ENCODE peak calls at places on chromosomes 6 and 20, in seven cellular contexts. H, Z, E, J, S, G and W are unnamed samples.

GRCh38 chr6:38687549-38687948 is 15.4 kb downstream of the GLO1 start:
- DNase-seq in H (no peak), Z (no peak), E (no peak), J (no peak), S (no peak), G (no peak), W (no peak)

GRCh38 chr20:49446808-49447207 is 35.7 kb downstream of the KCNB1 start:
- DNase-seq in H (peak), Z (peak), E (peak), J (no peak), S (peak), G (peak), W (peak)

GRCh38 chr20:48621256-48622078 is 206.3 kb downstream of the PREX1 start:
- DNase-seq in H (no peak), Z (no peak), E (no peak), J (no peak), S (no peak), G (peak), W (no peak)

GRCh38 chr20:48215536-48215935 is 430.3 kb upstream of the SULF2 start:
- DNase-seq in H (no peak), Z (no peak), E (no peak), J (no peak), S (peak), G (no peak), W (no peak)

GRCh38 chr6:6803180-6803978 is 214.9 kb downstream of the LY86 start:
- DNase-seq in H (no peak), Z (no peak), E (no peak), J (peak), S (no peak), G (no peak), W (no peak)

GRCh38 chr6:26312096-26312463 is 52.9 kb upstream of the BTN3A2 start:
- DNase-seq in H (no peak), Z (no peak), E (no peak), J (no peak), S (no peak), G (peak), W (no peak)

GRCh38 chr6:2806664-2807063 is 35.0 kb downstream of the SERPINB1 start:
- DNase-seq in H (no peak), Z (no peak), E (no peak), J (no peak), S (no peak), G (no peak), W (no peak)

GRCh38 chr20:51899674-51900073 is 97.4 kb upstream of the SALL4 start:
- DNase-seq in H (no peak), Z (no peak), E (no peak), J (no peak), S (no peak), G (no peak), W (no peak)

GRCh38 chr6:83708546-83708969 is 343 bp downstream of the SNAP91 start:
- DNase-seq in H (peak), Z (no peak), E (no peak), J (no peak), S (no peak), G (peak), W (no peak)

GRCh38 chr6:23445157-23445710 is 680.8 kb upstream of the NRSN1 start:
- DNase-seq in H (peak), Z (peak), E (no peak), J (no peak), S (no peak), G (peak), W (no peak)

GRCh38 chr20:49445176-49445575 is 37.3 kb downstream of the KCNB1 start:
- DNase-seq in H (peak), Z (no peak), E (peak), J (no peak), S (peak), G (peak), W (no peak)

GRCh38 chr20:34475979-34476736 is 40.1 kb upstream of the DYNLRB1 start:
- DNase-seq in H (peak), Z (peak), E (no peak), J (peak), S (peak), G (peak), W (no peak)

GRCh38 chr6:78492351-78493010 is 374.9 kb upstream of the IRAK1BP1 start:
- DNase-seq in H (no peak), Z (no peak), E (no peak), J (no peak), S (no peak), G (peak), W (no peak)

GRCh38 chr6:69705954-69706353 is 90.9 kb downstream of the LMBRD1 start:
- DNase-seq in H (no peak), Z (no peak), E (no peak), J (no peak), S (peak), G (no peak), W (no peak)
- TF ChIP-seq CTCF in H (no peak), Z (no peak), E (no peak), J (no peak), S (peak), G (no peak), W (no peak)

DNA sequence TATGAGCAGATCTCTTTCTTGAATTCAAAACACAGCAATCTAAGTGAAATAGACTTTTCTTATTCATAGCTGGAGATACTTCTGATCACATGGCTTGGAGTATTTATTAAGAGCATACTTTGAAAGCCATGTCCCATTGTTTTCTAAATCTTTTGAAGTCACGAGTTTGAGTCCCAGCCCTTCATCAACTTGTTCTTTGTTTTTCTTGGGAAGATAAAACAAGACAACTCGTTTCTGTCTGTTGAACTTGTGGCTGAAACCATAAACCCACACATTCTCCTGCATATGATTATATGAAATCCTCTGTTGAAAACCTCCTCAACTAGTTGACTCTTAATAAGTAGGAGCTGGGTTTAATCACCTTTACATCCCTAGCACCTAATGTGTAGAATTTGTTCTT is 3.3 kb downstream of the RNF144B start:
- DNase-seq in H (no peak), Z (no peak), E (no peak), J (no peak), S (no peak), G (no peak), W (no peak)
- H3K4me3 ChIP-seq in H (no peak), Z (peak), E (no peak), J (no peak), S (no peak), G (no peak), W (peak)

GRCh38 chr20:4780245-4780644 is 58.5 kb downstream of the PRND start:
- DNase-seq in H (no peak), Z (no peak), E (no peak), J (no peak), S (no peak), G (no peak), W (no peak)
- TF ChIP-seq CTCF in H (no peak), Z (no peak), E (no peak), J (no peak), S (peak), G (no peak), W (no peak)

GRCh38 chr20:35664544-35665206 is at the start of the genes CPNE1 and RBM12:
- DNase-seq in H (peak), Z (peak), E (peak), J (peak), S (peak), G (peak), W (peak)
- H3K4me3 ChIP-seq in H (peak), Z (peak), E (peak), J (peak), S (peak), G (peak), W (peak)

DNA sequence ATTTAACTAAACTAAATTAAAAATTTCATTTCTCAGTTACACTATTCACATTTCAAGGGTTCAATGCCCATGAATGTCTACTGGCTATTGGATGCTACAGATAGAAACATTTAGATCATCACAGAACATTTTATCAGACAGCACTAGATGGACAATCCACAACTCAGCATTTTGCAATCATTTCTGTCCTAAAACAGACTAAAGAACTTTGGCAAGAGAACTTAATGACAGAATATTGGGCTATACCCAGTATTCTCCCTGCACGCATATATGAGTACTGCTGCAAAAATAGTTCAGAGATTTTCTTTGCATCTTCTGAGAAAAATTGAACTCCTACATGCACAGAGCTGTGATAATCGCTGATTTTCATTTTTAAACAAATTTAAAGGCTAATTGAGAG is 36.1 kb upstream of the FBXO30 start:
- DNase-seq in H (no peak), Z (no peak), E (no peak), J (no peak), S (no peak), G (no peak), W (no peak)
- TF ChIP-seq CTCF in H (no peak), Z (no peak), E (no peak), J (no peak), S (no peak), G (no peak), W (no peak)

GRCh38 chr6:87590417-87590880 is 514 bp downstream of the ORC3 start:
- DNase-seq in H (no peak), Z (no peak), E (no peak), J (no peak), S (no peak), G (no peak), W (no peak)
- H3K4me3 ChIP-seq in H (peak), Z (peak), E (peak), J (peak), S (peak), G (peak), W (peak)

DNA sequence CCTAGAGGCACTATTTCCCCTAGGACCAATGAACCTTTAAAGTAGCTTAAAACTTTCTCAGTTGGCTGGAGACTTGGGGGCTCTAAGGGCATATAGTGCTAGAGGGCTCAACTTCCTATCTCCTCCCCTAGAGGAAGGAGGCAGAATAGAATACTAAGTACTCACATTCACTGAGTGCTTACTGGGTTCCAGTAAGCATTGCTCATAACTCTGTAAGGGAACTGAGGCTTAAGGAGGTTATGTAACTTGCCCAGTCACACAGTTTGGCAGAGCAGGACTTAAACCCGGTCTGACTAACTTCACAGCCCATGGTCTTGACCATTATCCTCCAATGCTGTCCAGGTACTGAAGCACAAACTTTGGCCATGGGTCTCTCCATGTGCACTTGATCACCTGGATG is 12.5 kb downstream of the SESN1 start:
- DNase-seq in H (no peak), Z (no peak), E (no peak), J (no peak), S (no peak), G (peak), W (no peak)
- TF ChIP-seq CTCF in H (peak), Z (no peak), E (no peak), J (no peak), S (peak), G (no peak), W (no peak)

GRCh38 chr6:21294144-21294543 is 299.4 kb upstream of the SOX4 start:
- DNase-seq in H (no peak), Z (no peak), E (no peak), J (no peak), S (no peak), G (no peak), W (no peak)
- H3K4me3 ChIP-seq in H (no peak), Z (no peak), E (no peak), J (no peak), S (no peak), G (no peak), W (no peak)